ENCODE peak calls at places on chromosomes 2 and 18, in four cellular contexts. One of them, this sample, is unnamed.

GRCh38 chr2:205914198-205914597 is 171.8 kb downstream of the INO80D start:
- DNase-seq in fibroblast of mammary gland: no peak
- DNase-seq in astrocyte of the spinal cord: no peak
- DNase-seq in MM.1S: no peak
- DNase-seq in this sample: no peak

GRCh38 chr18:58221060-58221725 is 177.2 kb downstream of the NEDD4L start:
- DNase-seq in fibroblast of mammary gland: peak
- DNase-seq in astrocyte of the spinal cord: peak
- DNase-seq in MM.1S: no peak
- DNase-seq in this sample: peak

GRCh38 chr2:181998045-181998444 is 12.4 kb downstream of the PPP1R1C start:
- DNase-seq in fibroblast of mammary gland: no peak
- DNase-seq in astrocyte of the spinal cord: no peak
- DNase-seq in MM.1S: no peak
- DNase-seq in this sample: no peak

GRCh38 chr2:156396126-156396525 is 40.1 kb upstream of the GPD2 start:
- DNase-seq in fibroblast of mammary gland: no peak
- DNase-seq in astrocyte of the spinal cord: no peak
- DNase-seq in MM.1S: no peak
- DNase-seq in this sample: peak

GRCh38 chr2:162344617-162344950 is 652 bp downstream of the GCA start:
- DNase-seq in fibroblast of mammary gland: no peak
- DNase-seq in astrocyte of the spinal cord: no peak
- DNase-seq in MM.1S: peak
- DNase-seq in this sample: no peak

GRCh38 chr2:37905033-37905432 is 20.1 kb upstream of the RMDN2 start:
- DNase-seq in fibroblast of mammary gland: no peak
- DNase-seq in astrocyte of the spinal cord: no peak
- DNase-seq in MM.1S: no peak
- DNase-seq in this sample: no peak

GRCh38 chr2:47221956-47222355 is 66.8 kb upstream of the STPG4 start:
- DNase-seq in fibroblast of mammary gland: peak
- DNase-seq in astrocyte of the spinal cord: peak
- DNase-seq in MM.1S: no peak
- DNase-seq in this sample: peak

GRCh38 chr2:77521931-77522470 is at the start of gene LRRTM4:
- DNase-seq in fibroblast of mammary gland: no peak
- DNase-seq in astrocyte of the spinal cord: peak
- DNase-seq in MM.1S: no peak
- DNase-seq in this sample: peak

GRCh38 chr2:149446735-149447134 is 116.3 kb downstream of the LYPD6 start:
- DNase-seq in fibroblast of mammary gland: no peak
- DNase-seq in astrocyte of the spinal cord: no peak
- DNase-seq in MM.1S: no peak
- DNase-seq in this sample: no peak

GRCh38 chr18:984004-984403 is 79.3 kb downstream of the ADCYAP1 start:
- DNase-seq in fibroblast of mammary gland: no peak
- DNase-seq in astrocyte of the spinal cord: no peak
- DNase-seq in MM.1S: no peak
- DNase-seq in this sample: no peak

GRCh38 chr2:168216351-168217005 is 30.9 kb downstream of the STK39 start:
- DNase-seq in fibroblast of mammary gland: peak
- DNase-seq in astrocyte of the spinal cord: peak
- DNase-seq in MM.1S: no peak
- DNase-seq in this sample: peak

GRCh38 chr2:26590439-26590838 is 50.7 kb downstream of the CIB4 start:
- DNase-seq in fibroblast of mammary gland: no peak
- DNase-seq in astrocyte of the spinal cord: no peak
- DNase-seq in MM.1S: no peak
- DNase-seq in this sample: no peak

GRCh38 chr2:21250693-21251092 is 126.9 kb downstream of the TDRD15 start:
- DNase-seq in fibroblast of mammary gland: no peak
- DNase-seq in astrocyte of the spinal cord: no peak
- DNase-seq in MM.1S: no peak
- DNase-seq in this sample: no peak

GRCh38 chr2:21251216-21251971 is 127.6 kb downstream of the TDRD15 start:
- DNase-seq in fibroblast of mammary gland: no peak
- DNase-seq in astrocyte of the spinal cord: no peak
- DNase-seq in MM.1S: no peak
- DNase-seq in this sample: peak

DNA sequence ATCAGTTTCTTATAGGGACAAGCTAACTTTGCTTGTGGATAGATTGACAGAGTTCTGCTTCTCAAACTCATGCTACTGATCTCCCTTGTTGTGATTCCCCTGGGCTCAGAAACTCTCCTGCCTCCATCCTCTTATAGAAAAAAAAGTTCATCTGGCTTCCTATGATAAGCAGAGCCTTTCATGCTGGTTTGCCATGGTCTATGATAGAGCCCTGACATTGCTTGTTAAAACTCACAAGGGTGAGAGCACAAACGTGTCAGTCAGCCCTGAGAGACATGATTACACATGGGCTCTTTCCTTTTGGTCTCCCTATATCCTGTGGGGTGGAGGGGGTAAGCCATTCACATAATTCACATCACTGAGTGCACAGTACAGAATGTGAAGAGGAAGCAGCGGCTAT is 121.8 kb downstream of the TDRD15 start:
- DNase-seq in fibroblast of mammary gland: no peak
- DNase-seq in astrocyte of the spinal cord: no peak
- DNase-seq in MM.1S: no peak
- DNase-seq in this sample: no peak
- TF ChIP-seq CTCF in fibroblast of mammary gland: no peak
- TF ChIP-seq CTCF in astrocyte of the spinal cord: no peak
- TF ChIP-seq CTCF in MM.1S: no peak
- TF ChIP-seq CTCF in this sample: no peak

GRCh38 chr2:240663791-240664190 is 18.9 kb downstream of the AQP12B start:
- DNase-seq in fibroblast of mammary gland: no peak
- DNase-seq in astrocyte of the spinal cord: no peak
- DNase-seq in MM.1S: no peak
- DNase-seq in this sample: no peak
- TF ChIP-seq CTCF in fibroblast of mammary gland: peak
- TF ChIP-seq CTCF in astrocyte of the spinal cord: peak
- TF ChIP-seq CTCF in MM.1S: no peak
- TF ChIP-seq CTCF in this sample: no peak

GRCh38 chr18:47932170-47932569 is 1.7 kb upstream of the SMAD2 start:
- DNase-seq in fibroblast of mammary gland: no peak
- DNase-seq in astrocyte of the spinal cord: no peak
- DNase-seq in MM.1S: no peak
- DNase-seq in this sample: no peak

GRCh38 chr18:47930844-47931706 is 616 bp upstream of the SMAD2 start:
- DNase-seq in fibroblast of mammary gland: peak
- DNase-seq in astrocyte of the spinal cord: peak
- DNase-seq in MM.1S: peak
- DNase-seq in this sample: peak

GRCh38 chr18:47932603-47933002 is 2.1 kb upstream of the SMAD2 start:
- DNase-seq in fibroblast of mammary gland: no peak
- DNase-seq in astrocyte of the spinal cord: no peak
- DNase-seq in MM.1S: no peak
- DNase-seq in this sample: peak

GRCh38 chr18:47930086-47930843 is at the start of gene SMAD2:
- DNase-seq in fibroblast of mammary gland: peak
- DNase-seq in astrocyte of the spinal cord: peak
- DNase-seq in MM.1S: peak
- DNase-seq in this sample: peak

DNA sequence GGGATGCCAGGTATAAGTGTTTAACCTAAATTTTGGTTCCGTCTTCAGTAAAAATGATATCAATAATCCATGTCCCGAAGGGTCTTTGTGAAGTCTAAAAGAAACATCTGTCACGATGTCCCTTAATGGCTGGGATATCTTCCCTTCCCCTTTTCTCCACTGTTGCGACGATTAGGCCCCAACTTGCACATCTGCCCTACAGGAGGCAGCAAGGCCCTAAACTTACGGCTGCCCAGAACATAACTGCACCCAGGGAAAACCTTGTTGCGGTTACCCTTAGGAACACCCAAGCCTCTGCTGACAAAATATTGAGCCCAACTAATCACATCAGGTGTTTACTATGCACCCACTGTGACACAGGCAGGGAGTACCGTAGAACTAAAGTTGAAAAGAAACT is 1.2 kb upstream of the SMAD2 start:
- DNase-seq in fibroblast of mammary gland: peak
- DNase-seq in astrocyte of the spinal cord: peak
- DNase-seq in MM.1S: peak
- DNase-seq in this sample: peak
- TF ChIP-seq CTCF in fibroblast of mammary gland: no peak
- TF ChIP-seq CTCF in astrocyte of the spinal cord: no peak
- TF ChIP-seq CTCF in MM.1S: peak
- TF ChIP-seq CTCF in this sample: no peak

GRCh38 chr2:189440644-189440946 is 679 bp upstream of the WDR75 start:
- DNase-seq in fibroblast of mammary gland: no peak
- DNase-seq in astrocyte of the spinal cord: no peak
- DNase-seq in MM.1S: no peak
- DNase-seq in this sample: no peak

GRCh38 chr2:189441709-189442074 is 418 bp downstream of the WDR75 start:
- DNase-seq in fibroblast of mammary gland: no peak
- DNase-seq in astrocyte of the spinal cord: no peak
- DNase-seq in MM.1S: no peak
- DNase-seq in this sample: no peak

GRCh38 chr2:189440947-189441708 is at the start of gene WDR75:
- DNase-seq in fibroblast of mammary gland: peak
- DNase-seq in astrocyte of the spinal cord: peak
- DNase-seq in MM.1S: peak
- DNase-seq in this sample: peak

GRCh38 chr2:189437931-189438330 is 3.3 kb upstream of the WDR75 start:
- DNase-seq in fibroblast of mammary gland: no peak
- DNase-seq in astrocyte of the spinal cord: no peak
- DNase-seq in MM.1S: no peak
- DNase-seq in this sample: no peak

DNA sequence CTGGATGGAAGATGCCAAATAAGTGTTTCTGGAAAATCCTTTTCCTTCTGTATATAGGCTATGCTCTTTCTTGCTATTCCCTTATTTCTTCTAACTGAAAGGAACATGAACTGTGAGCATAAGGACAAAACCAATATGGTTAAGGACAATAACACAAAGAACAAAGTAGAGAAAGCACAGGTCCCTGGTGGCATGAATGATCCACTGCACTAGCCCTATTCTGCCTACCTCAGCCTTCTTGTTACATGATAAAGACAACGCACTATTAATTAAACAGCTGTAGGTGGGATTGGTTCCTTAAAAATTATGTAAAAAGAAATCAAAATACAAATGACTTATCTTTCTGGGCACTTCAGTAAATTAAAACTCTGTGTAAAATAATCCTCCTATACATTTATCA is 1.9 kb upstream of the WDR75 start:
- DNase-seq in fibroblast of mammary gland: no peak
- DNase-seq in astrocyte of the spinal cord: no peak
- DNase-seq in MM.1S: no peak
- DNase-seq in this sample: no peak
- TF ChIP-seq CTCF in fibroblast of mammary gland: peak
- TF ChIP-seq CTCF in astrocyte of the spinal cord: peak
- TF ChIP-seq CTCF in MM.1S: peak
- TF ChIP-seq CTCF in this sample: no peak

DNA sequence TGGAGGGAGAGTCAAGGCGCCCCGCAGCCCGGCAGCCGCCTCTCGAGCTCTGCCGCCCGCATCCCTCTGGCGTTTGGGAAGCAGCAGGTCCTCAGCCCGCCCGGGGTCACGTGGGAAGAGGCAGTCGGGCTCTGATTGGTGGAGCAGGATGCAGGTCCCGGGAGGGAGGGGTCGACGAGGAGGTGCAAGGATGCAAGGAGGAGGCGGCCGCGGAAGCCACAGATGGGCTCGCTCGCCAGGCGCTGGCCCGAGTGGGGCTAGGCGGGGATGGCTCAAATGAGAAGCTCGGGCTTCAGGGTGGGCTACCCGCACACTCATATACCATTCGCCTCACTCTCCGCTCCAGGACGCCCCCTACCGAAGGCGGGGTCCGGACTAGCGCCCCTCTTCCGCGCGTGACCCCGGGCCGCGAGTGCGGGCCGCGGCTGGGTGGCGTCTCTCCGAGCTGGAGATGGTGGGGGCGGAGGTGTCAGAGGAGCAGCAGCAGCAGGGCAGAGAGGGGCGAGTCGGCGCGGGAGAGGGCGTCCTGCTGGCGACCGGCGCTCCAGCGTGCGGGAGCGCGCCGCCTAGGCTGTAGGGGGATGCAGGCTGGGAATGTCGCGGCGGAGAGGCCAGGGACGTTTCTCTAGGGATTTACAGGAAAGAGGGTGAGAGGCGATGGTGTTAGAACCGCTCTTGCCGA is at the start of gene TMEFF2:
- DNase-seq in fibroblast of mammary gland: peak
- DNase-seq in astrocyte of the spinal cord: peak
- DNase-seq in MM.1S: peak
- DNase-seq in this sample: peak
- TF ChIP-seq CTCF in fibroblast of mammary gland: no peak
- TF ChIP-seq CTCF in astrocyte of the spinal cord: peak
- TF ChIP-seq CTCF in MM.1S: no peak
- TF ChIP-seq CTCF in this sample: peak

GRCh38 chr2:130382313-130382917 is 26.6 kb downstream of the PTPN18 start:
- DNase-seq in fibroblast of mammary gland: no peak
- DNase-seq in astrocyte of the spinal cord: no peak
- DNase-seq in MM.1S: no peak
- DNase-seq in this sample: no peak
- TF ChIP-seq CTCF in fibroblast of mammary gland: no peak
- TF ChIP-seq CTCF in astrocyte of the spinal cord: no peak
- TF ChIP-seq CTCF in MM.1S: no peak
- TF ChIP-seq CTCF in this sample: no peak

GRCh38 chr2:224072541-224073188 is 33.6 kb upstream of the SERPINE2 start:
- DNase-seq in fibroblast of mammary gland: peak
- DNase-seq in astrocyte of the spinal cord: no peak
- DNase-seq in MM.1S: no peak
- DNase-seq in this sample: no peak
- TF ChIP-seq CTCF in fibroblast of mammary gland: peak
- TF ChIP-seq CTCF in astrocyte of the spinal cord: no peak
- TF ChIP-seq CTCF in MM.1S: no peak
- TF ChIP-seq CTCF in this sample: no peak

GRCh38 chr2:6846540-6846939 is 19.2 kb downstream of the CMPK2 start:
- DNase-seq in fibroblast of mammary gland: no peak
- DNase-seq in astrocyte of the spinal cord: no peak
- DNase-seq in MM.1S: no peak
- DNase-seq in this sample: no peak

GRCh38 chr2:6846967-6847695 is 18.6 kb downstream of the CMPK2 start:
- DNase-seq in fibroblast of mammary gland: peak
- DNase-seq in astrocyte of the spinal cord: no peak
- DNase-seq in MM.1S: no peak
- DNase-seq in this sample: no peak

GRCh38 chr2:6841537-6842287 is 24.0 kb downstream of the CMPK2 start:
- DNase-seq in fibroblast of mammary gland: no peak
- DNase-seq in astrocyte of the spinal cord: no peak
- DNase-seq in MM.1S: no peak
- DNase-seq in this sample: no peak

GRCh38 chr2:6845312-6845711 is 20.4 kb downstream of the CMPK2 start:
- DNase-seq in fibroblast of mammary gland: no peak
- DNase-seq in astrocyte of the spinal cord: peak
- DNase-seq in MM.1S: no peak
- DNase-seq in this sample: no peak

GRCh38 chr2:6845903-6846302 is 19.8 kb downstream of the CMPK2 start:
- DNase-seq in fibroblast of mammary gland: no peak
- DNase-seq in astrocyte of the spinal cord: no peak
- DNase-seq in MM.1S: no peak
- DNase-seq in this sample: no peak
- TF ChIP-seq CTCF in fibroblast of mammary gland: peak
- TF ChIP-seq CTCF in astrocyte of the spinal cord: no peak
- TF ChIP-seq CTCF in MM.1S: peak
- TF ChIP-seq CTCF in this sample: no peak

This sample was measured in MCF 10A.